ENCODE peak calls at places on chromosomes 3 and 15, in seven cellular contexts. R is endothelial cell, F is OCI-LY7, Z is lower lobe of right lung, T is RWPE2, B is Peyer's patch, O is endodermal cell. E is an unnamed sample.

GRCh38 chr3:97009427-97010019 is 195.1 kb downstream of the EPHA6 start:
- DNase-seq in T (no peak), Z (no peak), R (no peak), B (no peak), O (peak), F (no peak), E (no peak)

GRCh38 chr15:80068578-80068977 is 9.1 kb downstream of the ZFAND6 start:
- DNase-seq in Z (no peak), R (no peak), O (no peak), T (no peak), F (no peak), B (no peak), E (no peak)

GRCh38 chr3:151560750-151561149 is 99.9 kb upstream of the IGSF10 start:
- DNase-seq in F (no peak), T (no peak), Z (no peak), O (no peak), R (no peak), B (no peak), E (no peak)

GRCh38 chr15:36177590-36178281 is 401.7 kb upstream of the CDIN1 start:
- DNase-seq in R (no peak), B (no peak), T (no peak), Z (no peak), O (no peak), F (no peak), E (no peak)

GRCh38 chr15:84715442-84716035 is 400 bp downstream of the SEC11A start:
- DNase-seq in Z (no peak), R (no peak), T (no peak), B (peak), F (peak), O (peak), E (no peak)

GRCh38 chr3:185717121-185717520 is 107.7 kb downstream of the IGF2BP2 start:
- DNase-seq in R (no peak), F (no peak), O (peak), T (no peak), B (no peak), Z (no peak), E (no peak)

GRCh38 chr3:149702691-149703426 is 45.0 kb upstream of the WWTR1 start:
- DNase-seq in B (no peak), F (no peak), R (no peak), T (no peak), Z (no peak), O (no peak), E (no peak)

GRCh38 chr3:186303985-186304384 is 58.0 kb downstream of the DGKG start:
- DNase-seq in F (no peak), Z (no peak), T (no peak), O (peak), B (no peak), R (no peak), E (no peak)

GRCh38 chr3:4976109-4976508 is 3.1 kb upstream of the BHLHE40 start:
- DNase-seq in O (peak), B (no peak), Z (peak), R (peak), T (no peak), F (peak), E (no peak)

GRCh38 chr3:197736491-197737318 is at the start of gene RUBCN:
- DNase-seq in T (peak), O (peak), Z (peak), F (peak), B (peak), R (peak), E (peak)

GRCh38 chr3:125140817-125141595 is 71.5 kb downstream of the SLC12A8 start:
- DNase-seq in R (no peak), Z (no peak), B (no peak), O (no peak), F (no peak), T (no peak), E (peak)

GRCh38 chr15:80549191-80549590 is 145.0 kb downstream of the ARNT2 start:
- DNase-seq in Z (no peak), R (no peak), T (no peak), F (no peak), B (no peak), O (no peak), E (no peak)

GRCh38 chr3:30292192-30292893 is 314.1 kb upstream of the TGFBR2 start:
- DNase-seq in R (no peak), Z (no peak), O (no peak), T (no peak), F (no peak), B (no peak), E (no peak)

GRCh38 chr3:49813497-49814174 is at the start of gene UBA7:
- DNase-seq in R (no peak), Z (peak), T (no peak), B (peak), F (no peak), O (no peak), E (peak)
- TF ChIP-seq CTCF in R (no peak), Z (no peak), T (no peak), B (no peak), F (no peak), O (no peak), E (no peak)

GRCh38 chr3:133168025-133168401 is 129.8 kb downstream of the TMEM108 start:
- DNase-seq in B (no peak), R (no peak), F (no peak), O (no peak), T (no peak), Z (no peak), E (no peak)
- TF ChIP-seq CTCF in B (no peak), R (peak), F (peak), O (peak), T (no peak), Z (no peak), E (peak)

DNA sequence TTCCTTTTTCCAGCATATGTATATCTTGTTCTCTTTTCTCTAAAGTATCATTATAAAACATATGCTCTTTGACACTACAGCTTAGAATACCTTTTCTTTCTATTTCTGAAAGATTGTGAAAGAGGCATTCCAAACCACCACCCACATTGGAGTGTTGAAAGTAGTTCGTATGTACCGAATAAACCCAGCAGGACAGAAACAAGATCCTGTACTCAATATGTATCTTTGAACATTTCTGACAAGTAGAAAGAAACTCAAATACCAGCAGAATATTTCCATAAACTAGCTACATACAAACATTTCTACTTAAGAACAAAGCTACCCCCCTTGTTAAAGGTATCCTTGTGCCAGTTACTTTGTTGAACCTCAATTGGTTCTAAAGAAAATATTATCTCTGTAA is 415.3 kb upstream of the ALCAM start:
- DNase-seq in T (no peak), F (no peak), Z (no peak), R (no peak), O (no peak), B (no peak), E (no peak)
- TF ChIP-seq CTCF in T (no peak), F (no peak), Z (no peak), R (no peak), O (no peak), B (no peak), E (no peak)

GRCh38 chr15:57624730-57625129 is 33.0 kb downstream of the MYZAP start:
- DNase-seq in R (no peak), O (no peak), T (no peak), F (no peak), B (no peak), Z (no peak), E (no peak)

GRCh38 chr15:57618325-57618724 is 26.6 kb downstream of the MYZAP start:
- DNase-seq in O (no peak), B (no peak), R (no peak), T (no peak), F (no peak), Z (no peak), E (no peak)

GRCh38 chr15:57619746-57620145 is 28.0 kb downstream of the MYZAP start:
- DNase-seq in B (no peak), T (no peak), O (peak), R (no peak), Z (no peak), F (no peak), E (no peak)
- TF ChIP-seq CTCF in B (peak), T (no peak), O (peak), R (no peak), Z (no peak), F (no peak), E (no peak)

DNA sequence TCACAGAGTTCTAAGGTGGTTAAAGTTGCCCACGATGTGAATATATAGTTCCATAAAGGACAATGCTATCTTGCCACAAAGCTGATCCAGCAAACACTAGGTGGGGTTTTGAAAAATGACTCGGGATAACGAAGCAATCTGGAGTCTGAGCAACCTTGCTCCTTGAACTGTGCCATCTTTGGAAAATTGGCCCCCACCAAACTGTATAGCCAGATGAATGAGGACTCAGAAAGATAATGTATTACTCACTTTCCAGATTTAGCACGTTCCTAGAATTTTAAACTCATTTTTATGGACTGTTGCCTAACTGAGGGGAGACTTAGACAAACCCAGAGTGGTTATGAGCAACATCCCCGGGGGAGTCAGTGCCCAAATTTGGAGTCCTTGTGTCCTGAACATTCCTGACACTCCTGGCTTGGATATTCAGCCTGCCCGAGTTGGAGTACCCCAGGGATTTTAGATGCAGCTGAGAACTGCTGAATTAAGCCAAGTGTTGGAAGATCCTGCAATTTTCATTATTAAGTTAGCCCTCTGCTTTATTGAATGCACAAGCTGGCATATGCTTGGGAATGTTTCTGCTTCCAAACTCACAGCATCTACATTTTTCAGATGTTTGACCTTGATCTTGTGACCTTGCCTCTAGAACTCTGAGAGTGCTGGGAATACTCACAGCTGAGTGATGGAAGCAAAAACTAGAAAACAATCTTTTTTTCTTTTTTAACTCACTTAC is 8.8 kb upstream of the MAGI1 start:
- DNase-seq in O (no peak), T (no peak), Z (no peak), R (no peak), B (no peak), F (no peak), E (no peak)
- TF ChIP-seq CTCF in O (no peak), T (no peak), Z (no peak), R (no peak), B (peak), F (no peak), E (no peak)